ENCODE peak calls at places on chromosomes 16 and 17, in six cellular contexts. H is K562, R is uterus, P is A549, T is stomach, U is breast epithelium. A is an unnamed sample.

GRCh38 chr17:67675481-67675880 is 42.3 kb upstream of the NOL11 start:
- DNase-seq in H (no peak), R (no peak), P (no peak), T (no peak), U (no peak), A (no peak)

GRCh38 chr16:23124315-23124714 is 24.9 kb downstream of the USP31 start:
- DNase-seq in H (no peak), R (no peak), P (peak), T (no peak), U (no peak), A (no peak)

GRCh38 chr17:63927464-63928171 is 4.5 kb downstream of the CD79B start:
- DNase-seq in H (no peak), R (no peak), P (no peak), T (no peak), U (no peak), A (no peak)

GRCh38 chr17:382644-383533 is 30.3 kb upstream of the RPH3AL start:
- DNase-seq in H (no peak), R (no peak), P (peak), T (no peak), U (no peak), A (no peak)

GRCh38 chr16:3495166-3495565 is at the start of gene C16orf90:
- DNase-seq in H (no peak), R (no peak), P (no peak), T (no peak), U (no peak), A (no peak)

GRCh38 chr16:84883301-84883700 is 63.5 kb downstream of the CRISPLD2 start:
- DNase-seq in H (no peak), R (peak), P (no peak), T (no peak), U (no peak), A (no peak)

GRCh38 chr17:81257533-81257932 is 18.4 kb downstream of the NDUFAF8 start:
- DNase-seq in H (no peak), R (no peak), P (no peak), T (no peak), U (no peak), A (no peak)

GRCh38 chr17:19341211-19341631 is 21.3 kb downstream of the B9D1 start:
- DNase-seq in H (no peak), R (peak), P (no peak), T (no peak), U (no peak), A (no peak)

GRCh38 chr17:37392024-37392590 is 14.5 kb downstream of the ACACA start:
- DNase-seq in H (no peak), R (no peak), P (no peak), T (no peak), U (no peak), A (peak)

GRCh38 chr17:50634123-50634914 is at the start of gene ABCC3:
- DNase-seq in H (no peak), R (peak), P (peak), T (peak), U (peak), A (peak)

GRCh38 chr16:23362460-23363317 is 60.6 kb downstream of the SCNN1B start:
- DNase-seq in H (no peak), R (peak), P (no peak), T (peak), U (peak), A (peak)

GRCh38 chr16:12902511-12903324 is 1.3 kb downstream of the SHISA9 start:
- DNase-seq in H (no peak), R (no peak), P (no peak), T (no peak), U (no peak), A (no peak)

GRCh38 chr16:17244865-17245264 is 225.9 kb downstream of the XYLT1 start:
- DNase-seq in H (no peak), R (no peak), P (no peak), T (no peak), U (no peak), A (no peak)

GRCh38 chr16:51401673-51402072 is 250.6 kb upstream of the SALL1 start:
- DNase-seq in H (no peak), R (no peak), P (no peak), T (no peak), U (no peak), A (no peak)

GRCh38 chr16:70664325-70665112 is 18.2 kb downstream of the IL34 start:
- DNase-seq in H (no peak), R (no peak), P (no peak), T (no peak), U (no peak), A (no peak)

GRCh38 chr17:83062818-83063671 is 16.4 kb upstream of the METRNL start:
- DNase-seq in H (no peak), R (peak), P (no peak), T (peak), U (peak), A (peak)

GRCh38 chr16:88902744-88903143 is 36.3 kb upstream of the PABPN1L start:
- DNase-seq in H (no peak), R (no peak), P (no peak), T (no peak), U (no peak), A (no peak)

GRCh38 chr16:31877876-31878642 is 4.5 kb downstream of the ZNF267 start:
- DNase-seq in H (no peak), R (no peak), P (no peak), T (no peak), U (no peak), A (no peak)

GRCh38 chr16:87702325-87702811 is 63.4 kb downstream of the KLHDC4 start:
- DNase-seq in H (peak), R (no peak), P (peak), T (no peak), U (no peak), A (no peak)

GRCh38 chr16:1481906-1482835 is 6.6 kb downstream of the PTX4 start:
- DNase-seq in H (no peak), R (no peak), P (no peak), T (no peak), U (no peak), A (no peak)
- TF ChIP-seq POLR2A in H (no peak), R (no peak), P (no peak), T (no peak), U (no peak), A (no peak)

GRCh38 chr16:71929048-71929447 is 33.7 kb downstream of the IST1 start:
- DNase-seq in H (no peak), R (no peak), P (no peak), T (no peak), U (no peak), A (no peak)
- H3K4me3 ChIP-seq in H (no peak), R (no peak), P (no peak), T (no peak), U (no peak), A (no peak)

DNA sequence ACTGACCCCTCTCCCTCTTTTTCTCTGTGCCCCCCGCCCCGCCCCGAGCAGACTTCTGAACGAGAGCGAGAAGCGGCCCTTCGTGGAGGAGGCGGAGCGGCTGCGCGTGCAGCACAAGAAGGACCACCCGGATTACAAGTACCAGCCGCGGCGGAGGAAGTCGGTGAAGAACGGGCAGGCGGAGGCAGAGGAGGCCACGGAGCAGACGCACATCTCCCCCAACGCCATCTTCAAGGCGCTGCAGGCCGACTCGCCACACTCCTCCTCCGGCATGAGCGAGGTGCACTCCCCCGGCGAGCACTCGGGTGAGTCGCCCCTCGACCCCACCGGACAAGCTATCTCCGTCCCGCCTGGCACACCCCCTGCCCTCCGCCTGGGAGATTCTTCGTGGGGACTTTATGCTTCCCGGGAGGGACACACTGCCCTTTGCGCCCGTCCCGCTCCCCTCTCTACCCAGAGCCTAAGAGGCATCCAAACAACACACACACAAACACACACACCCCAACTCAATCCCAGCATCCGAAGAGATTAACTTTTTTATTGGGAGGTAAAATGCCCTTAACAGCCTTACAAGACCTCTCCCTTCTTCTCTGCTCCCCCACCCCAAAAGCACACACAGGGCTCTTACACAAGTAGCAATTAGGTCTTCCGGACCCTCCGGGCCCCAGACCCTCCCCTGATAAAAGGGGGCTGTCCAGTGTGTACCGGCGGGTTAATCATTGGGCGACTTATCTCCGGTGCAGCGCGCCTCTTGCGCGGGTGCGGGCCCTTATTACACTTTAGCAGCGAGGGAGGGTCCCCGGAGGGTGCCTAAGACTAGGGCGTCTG is 2.1 kb downstream of the SOX9 start:
- DNase-seq in H (no peak), R (no peak), P (no peak), T (peak), U (no peak), A (peak)
- TF ChIP-seq POLR2A in H (no peak), R (no peak), P (no peak), T (no peak), U (no peak), A (no peak)

GRCh38 chr17:21140911-21141310 is 14.1 kb downstream of the DHRS7B start:
- DNase-seq in H (no peak), R (no peak), P (no peak), T (no peak), U (no peak), A (no peak)
- H3K4me3 ChIP-seq in H (no peak), R (no peak), P (no peak), T (no peak), U (no peak), A (no peak)

GRCh38 chr16:27430512-27430911 is 28.5 kb downstream of the IL21R start:
- DNase-seq in H (no peak), R (no peak), P (no peak), T (no peak), U (no peak), A (no peak)

GRCh38 chr16:27429981-27430441 is 28.0 kb downstream of the IL21R start:
- DNase-seq in H (no peak), R (no peak), P (no peak), T (peak), U (peak), A (no peak)

GRCh38 chr16:27428035-27428785 is 26.2 kb downstream of the IL21R start:
- DNase-seq in H (no peak), R (no peak), P (no peak), T (no peak), U (no peak), A (no peak)

GRCh38 chr16:27430923-27431484 is 29.0 kb downstream of the IL21R start:
- DNase-seq in H (peak), R (no peak), P (no peak), T (peak), U (no peak), A (no peak)

GRCh38 chr16:27429330-27429871 is 27.4 kb downstream of the IL21R start:
- DNase-seq in H (no peak), R (no peak), P (no peak), T (no peak), U (no peak), A (no peak)
- TF ChIP-seq POLR2A in H (no peak), R (no peak), P (no peak), T (no peak), U (no peak), A (no peak)

DNA sequence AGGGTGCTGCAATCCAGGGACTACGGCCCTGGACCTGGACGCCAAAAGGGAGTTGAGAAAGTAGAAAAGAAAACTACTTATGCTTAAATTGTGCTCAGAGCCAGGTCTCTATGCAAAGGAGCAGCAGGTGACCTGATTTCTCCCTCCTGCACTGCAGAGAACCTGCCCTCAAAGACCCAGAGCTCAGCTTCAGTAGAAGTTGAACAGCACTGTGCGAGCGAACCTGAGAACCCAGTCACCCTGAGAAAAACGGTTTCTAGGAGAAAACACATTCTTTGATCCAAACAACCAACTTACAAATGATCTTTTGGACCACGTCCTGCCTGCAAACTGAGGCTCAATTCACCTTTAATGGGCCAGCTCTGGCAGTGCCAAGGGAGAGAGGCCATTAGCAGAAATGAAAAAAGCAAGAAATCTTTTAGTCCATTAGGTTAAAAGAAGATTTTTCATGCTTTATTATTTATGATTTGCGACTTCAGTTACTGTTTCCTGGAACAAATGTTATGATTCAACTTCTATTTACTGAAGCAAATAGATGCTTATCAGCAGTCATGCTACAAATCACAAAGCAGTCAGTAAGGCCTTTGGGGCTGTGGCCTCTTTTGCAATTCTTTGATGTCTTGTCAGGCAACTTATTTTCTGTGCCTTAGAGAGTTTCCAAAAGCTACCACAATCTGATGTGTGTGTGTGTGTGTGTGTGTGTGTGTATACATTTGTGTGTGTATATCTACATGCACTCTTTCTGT is 65.7 kb upstream of the LRRC37A3 start:
- DNase-seq in H (no peak), R (peak), P (no peak), T (no peak), U (peak), A (peak)
- H3K4me3 ChIP-seq in H (no peak), R (no peak), P (no peak), T (no peak), U (no peak), A (no peak)

GRCh38 chr17:12830692-12831363 is 41.5 kb downstream of the ARHGAP44 start:
- DNase-seq in H (no peak), R (no peak), P (no peak), T (no peak), U (no peak), A (no peak)
- TF ChIP-seq POLR2A in H (no peak), R (no peak), P (no peak), T (no peak), U (no peak), A (no peak)

DNA sequence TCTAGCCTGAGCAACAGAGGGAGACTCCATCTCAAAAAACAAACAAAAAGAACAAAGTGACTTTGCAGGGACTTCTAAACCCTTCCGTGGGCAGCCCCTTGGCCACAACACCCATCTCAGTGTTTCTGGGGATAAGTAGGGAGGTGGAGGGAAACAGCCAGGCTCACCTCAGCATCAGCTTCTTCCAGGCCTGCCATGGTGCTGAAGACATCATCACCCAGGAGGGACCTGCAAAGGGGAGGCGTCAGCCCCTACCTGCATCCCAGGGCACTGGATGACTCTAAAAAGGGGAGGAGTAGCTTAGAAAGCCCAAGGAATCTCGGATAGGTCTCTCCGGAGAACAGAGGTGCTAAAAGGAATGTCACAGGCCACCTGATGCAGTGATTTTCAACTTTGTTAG is 9.8 kb downstream of the FBF1 start:
- DNase-seq in H (no peak), R (no peak), P (no peak), T (no peak), U (no peak), A (no peak)
- H3K4me3 ChIP-seq in H (no peak), R (no peak), P (no peak), T (no peak), U (no peak), A (no peak)

DNA sequence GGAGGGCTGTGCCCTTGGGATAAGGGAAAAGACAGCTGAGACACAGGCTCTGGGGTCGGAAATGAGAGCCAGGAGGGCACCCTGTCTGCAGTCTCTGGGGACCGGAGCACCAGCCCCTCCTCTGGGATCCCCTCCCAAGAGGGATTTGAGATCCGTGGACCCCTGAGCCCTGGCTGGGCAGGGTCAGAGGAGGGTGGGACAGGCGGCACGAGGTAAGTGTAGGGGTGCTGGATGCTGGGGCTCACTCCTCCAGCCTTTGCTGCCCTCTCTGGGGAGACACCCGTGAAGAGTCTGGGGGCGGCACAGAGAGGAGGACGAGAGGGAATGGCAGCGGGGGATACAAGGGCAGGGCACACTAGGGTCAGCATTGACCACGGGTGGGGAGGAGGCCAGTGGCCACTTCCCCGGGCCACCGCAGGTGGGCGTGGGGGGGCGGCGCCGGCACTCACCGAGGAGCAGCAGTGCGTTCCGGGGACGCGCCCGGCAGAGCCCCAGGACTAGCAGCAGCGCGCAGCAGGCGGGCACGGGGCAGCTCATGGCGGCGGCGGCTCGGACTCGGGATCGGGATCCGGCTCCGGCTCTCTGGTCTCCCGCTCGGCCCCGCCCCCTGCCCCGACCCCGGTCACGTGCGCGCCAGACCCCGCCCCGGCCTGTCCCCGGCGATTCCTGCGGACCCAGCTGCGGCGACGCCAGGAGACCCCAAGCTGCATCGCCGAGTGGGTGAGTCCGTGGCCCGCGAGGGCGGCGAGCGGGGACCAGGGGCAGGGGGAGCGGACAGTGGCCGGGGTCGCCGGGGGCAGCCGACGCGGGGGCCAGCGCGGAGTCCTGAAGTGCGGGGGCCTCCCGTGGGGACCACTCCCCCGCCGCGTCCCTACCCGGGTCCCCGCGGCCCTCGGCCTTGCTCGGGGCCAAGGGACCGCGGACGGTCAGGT is at the start of the genes SGSH and SLC26A11:
- DNase-seq in H (peak), R (peak), P (peak), T (peak), U (peak), A (peak)
- TF ChIP-seq POLR2A in H (peak), R (peak), P (peak), T (no peak), U (no peak), A (no peak)